ENCODE peak calls at places on chromosomes 4 and X, in five cellular contexts. J is AG09309, C is left lung, W is epithelial cell of esophagus, K is GM23338. Q is an unnamed sample.

GRCh38 chr4:648579-649292 is 23.4 kb downstream of the PDE6B start:
- DNase-seq in J (no peak), C (no peak), W (no peak), K (no peak), Q (no peak)

GRCh38 chr4:1278336-1278670 is 11.4 kb upstream of the MAEA start:
- DNase-seq in J (no peak), C (no peak), W (peak), K (no peak), Q (no peak)

GRCh38 chr4:38752393-38752961 is 30.3 kb downstream of the TLR10 start:
- DNase-seq in J (no peak), C (no peak), W (no peak), K (no peak), Q (no peak)

GRCh38 chr4:9994246-9994847 is 26.9 kb downstream of the SLC2A9 start:
- DNase-seq in J (no peak), C (no peak), W (no peak), K (no peak), Q (no peak)

GRCh38 chrX:46208225-46208854 is 336.9 kb downstream of the ZNF674 start:
- DNase-seq in J (peak), C (no peak), W (peak), K (no peak), Q (no peak)

GRCh38 chr4:136012250-136012649 is 1520.0 kb downstream of the PCDH18 start:
- DNase-seq in J (no peak), C (no peak), W (no peak), K (peak), Q (no peak)

GRCh38 chr4:153792007-153792892 is 3.4 kb upstream of the SFRP2 start:
- DNase-seq in J (no peak), C (peak), W (peak), K (peak), Q (no peak)

GRCh38 chrX:116490091-116490490 is 27.3 kb upstream of the CT83 start:
- DNase-seq in J (no peak), C (no peak), W (peak), K (no peak), Q (no peak)

GRCh38 chr4:74181225-74181624 is 23.3 kb downstream of the MTHFD2L start:
- DNase-seq in J (no peak), C (no peak), W (peak), K (no peak), Q (no peak)

GRCh38 chrX:14963447-14964236 is 90.4 kb downstream of the MOSPD2 start:
- DNase-seq in J (peak), C (no peak), W (peak), K (no peak), Q (no peak)

GRCh38 chr4:55613621-55614020 is 21.6 kb upstream of the PDCL2 start:
- DNase-seq in J (no peak), C (no peak), W (no peak), K (peak), Q (no peak)

GRCh38 chrX:46559062-46559461 is 13.8 kb upstream of the ZNF674 start:
- DNase-seq in J (no peak), C (no peak), W (no peak), K (no peak), Q (no peak)

GRCh38 chr4:139331185-139331584 is 28.9 kb upstream of the NDUFC1 start:
- DNase-seq in J (no peak), C (no peak), W (peak), K (no peak), Q (no peak)

GRCh38 chr4:169314906-169315305 is 44.1 kb upstream of the SH3RF1 start:
- DNase-seq in J (no peak), C (peak), W (peak), K (no peak), Q (no peak)

GRCh38 chrX:74178536-74178935 is 125.4 kb upstream of the ZCCHC13 start:
- DNase-seq in J (no peak), C (no peak), W (no peak), K (peak), Q (no peak)

GRCh38 chr4:24793219-24794005 is 2.0 kb upstream of the SOD3 start:
- DNase-seq in J (no peak), C (no peak), W (peak), K (peak), Q (no peak)

GRCh38 chr4:99404595-99405287 is 30.4 kb downstream of the ADH7 start:
- DNase-seq in J (no peak), C (no peak), W (peak), K (peak), Q (no peak)

GRCh38 chr4:128525387-128525786 is 237.8 kb upstream of the PGRMC2 start:
- DNase-seq in J (no peak), C (no peak), W (peak), K (no peak), Q (no peak)

GRCh38 chr4:152693875-152694274 is 14.1 kb upstream of the TMEM154 start:
- DNase-seq in J (no peak), C (no peak), W (peak), K (no peak), Q (no peak)

GRCh38 chr4:153346563-153346962 is 2.1 kb downstream of the MND1 start:
- DNase-seq in J (no peak), C (no peak), W (no peak), K (peak), Q (no peak)

GRCh38 chr4:92091335-92091734 is 212.4 kb upstream of the GRID2 start:
- DNase-seq in J (no peak), C (no peak), W (no peak), K (peak), Q (no peak)

GRCh38 chr4:6925357-6925836 is 15.8 kb downstream of the TBC1D14 start:
- DNase-seq in J (no peak), C (peak), W (no peak), K (no peak), Q (no peak)

GRCh38 chr4:141458501-141458900 is 177.9 kb upstream of the IL15 start:
- DNase-seq in J (no peak), C (no peak), W (peak), K (no peak), Q (no peak)

GRCh38 chr4:121794505-121795192 is 6.5 kb upstream of the EXOSC9 start:
- DNase-seq in J (no peak), C (no peak), W (no peak), K (peak), Q (no peak)

GRCh38 chr4:110589297-110589696 is 33.6 kb downstream of the PITX2 start:
- DNase-seq in J (no peak), C (no peak), W (no peak), K (no peak), Q (no peak)

DNA sequence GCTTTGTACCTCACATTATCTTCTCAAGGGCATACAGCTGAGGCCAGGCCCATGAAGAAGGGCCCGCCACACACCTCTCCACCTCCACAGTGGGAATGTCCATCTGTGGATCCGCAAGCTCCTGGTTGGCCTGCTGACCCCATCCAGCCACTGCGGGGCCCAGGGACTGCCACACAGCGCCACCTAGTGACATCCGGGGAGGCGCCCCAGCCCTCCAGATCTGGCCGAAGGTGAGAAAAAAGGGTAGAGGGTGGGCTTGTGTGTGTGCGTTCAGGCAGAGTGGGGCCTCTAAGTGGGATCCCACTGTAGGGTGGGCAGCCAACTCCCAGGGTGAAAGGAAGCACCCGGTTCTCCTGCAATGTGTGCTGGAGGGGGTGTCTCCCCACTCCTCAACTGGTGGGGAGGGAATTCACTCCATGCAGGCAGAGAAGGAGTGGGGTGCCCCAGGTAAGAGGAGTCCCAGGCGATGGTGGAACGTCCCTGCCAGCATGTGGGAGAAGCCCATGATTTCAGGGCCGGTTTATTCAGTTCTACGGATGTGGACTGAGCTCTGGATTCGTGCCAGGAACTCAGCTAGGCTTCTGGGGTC is 117.3 kb downstream of the ENPP6 start:
- DNase-seq in J (no peak), C (peak), W (peak), K (peak), Q (no peak)
- TF ChIP-seq CTCF in J (peak), C (peak), W (peak), K (peak), Q (no peak)

GRCh38 chrX:135927897-135928296 is 34.4 kb downstream of the SAGE1 start:
- DNase-seq in J (no peak), C (no peak), W (no peak), K (no peak), Q (no peak)

GRCh38 chrX:135923353-135923752 is 29.8 kb downstream of the SAGE1 start:
- DNase-seq in J (no peak), C (no peak), W (peak), K (peak), Q (no peak)
- TF ChIP-seq CTCF in J (peak), C (no peak), W (peak), K (peak), Q (no peak)

GRCh38 chrX:54043084-54043483 is 1.2 kb downstream of the PHF8 start:
- DNase-seq in J (no peak), C (no peak), W (no peak), K (no peak), Q (no peak)

GRCh38 chrX:54044126-54044876 is at the start of gene PHF8:
- DNase-seq in J (peak), C (peak), W (peak), K (peak), Q (peak)

GRCh38 chrX:54043696-54044125 is 562 bp downstream of the PHF8 start:
- DNase-seq in J (no peak), C (peak), W (peak), K (peak), Q (peak)

GRCh38 chrX:54044877-54045328 is 630 bp upstream of the PHF8 start:
- DNase-seq in J (no peak), C (no peak), W (no peak), K (no peak), Q (no peak)

GRCh38 chrX:54042609-54043010 is 1.7 kb downstream of the PHF8 start:
- DNase-seq in J (peak), C (peak), W (peak), K (peak), Q (peak)
- TF ChIP-seq CTCF in J (peak), C (no peak), W (no peak), K (peak), Q (no peak)

GRCh38 chr4:77699731-77700210 is 94.2 kb downstream of the CXCL13 start:
- DNase-seq in J (peak), C (no peak), W (peak), K (peak), Q (no peak)
- TF ChIP-seq CTCF in J (peak), C (no peak), W (peak), K (peak), Q (no peak)

GRCh38 chr4:53659112-53659511 is 67.8 kb upstream of the LNX1 start:
- DNase-seq in J (no peak), C (no peak), W (no peak), K (no peak), Q (no peak)

GRCh38 chr4:53654300-53654758 is 63.0 kb upstream of the LNX1 start:
- DNase-seq in J (peak), C (no peak), W (peak), K (no peak), Q (no peak)

GRCh38 chr4:53658029-53658428 is 66.7 kb upstream of the LNX1 start:
- DNase-seq in J (no peak), C (no peak), W (no peak), K (no peak), Q (no peak)

GRCh38 chr4:53653484-53654053 is 62.3 kb upstream of the LNX1 start:
- DNase-seq in J (no peak), C (no peak), W (peak), K (no peak), Q (no peak)

GRCh38 chr4:53656421-53656981 is 65.2 kb upstream of the LNX1 start:
- DNase-seq in J (peak), C (no peak), W (no peak), K (no peak), Q (no peak)
- TF ChIP-seq CTCF in J (peak), C (peak), W (peak), K (peak), Q (no peak)

GRCh38 chr4:180557348-180557747 is 1685.9 kb upstream of the TENM3 start:
- DNase-seq in J (no peak), C (no peak), W (peak), K (peak), Q (no peak)
- TF ChIP-seq CTCF in J (no peak), C (no peak), W (peak), K (peak), Q (no peak)

DNA sequence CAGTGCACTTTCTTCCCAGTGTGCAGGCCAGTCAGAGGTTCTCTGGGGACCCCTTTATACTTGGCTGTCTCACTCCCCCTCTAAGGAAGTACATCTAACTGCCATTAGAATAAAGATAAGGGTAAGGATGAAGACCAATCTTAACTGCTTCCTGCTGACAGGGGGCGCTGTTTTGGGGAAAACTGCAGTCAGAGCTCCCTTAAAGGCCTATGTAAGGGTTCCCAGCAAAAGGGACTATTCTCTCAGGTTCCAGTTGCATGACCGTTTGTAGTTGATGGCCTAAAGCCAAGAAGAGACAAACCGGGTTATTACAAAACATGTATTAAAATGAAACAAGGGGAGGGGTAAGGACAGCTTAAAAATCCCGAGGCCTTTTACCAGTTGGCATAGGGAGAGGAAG is 115.6 kb upstream of the SPIN4 start:
- DNase-seq in J (no peak), C (no peak), W (no peak), K (peak), Q (no peak)
- TF ChIP-seq CTCF in J (peak), C (no peak), W (no peak), K (peak), Q (no peak)

Q was measured in activated B cell treated with CpG ODN at 0.5 μM for 24 hours.